ENCODE peak calls at places on chromosomes 12 and 14, in ten cellular contexts. N is choroid plexus epithelial cell; K is NCI-H2081; C is H54; M is T-cell; J is activated naive CD8-positive, alpha-beta T cell treated with anti-CD3 and anti-CD28 coated beads for 36 hours; F is CD4-positive, alpha-beta T cell; W is activated CD8-positive, alpha-beta T cell treated with anti-CD3 and anti-CD28 coated beads, Interleukin-2, amount 10 ng/mL, durations not matched to agents 7 days and 5 days; R is activated T-cell treated with anti-CD3 and anti-CD28 coated beads for 1 hour; H is fibroblast of lung. G is an unnamed sample.

GRCh38 chr12:104994301-104994700 is 8.2 kb downstream of the NOPCHAP1 start:
- DNase-seq in N (no peak), K (no peak), C (no peak), M (no peak), J (no peak), F (no peak), W (no peak), R (no peak), H (no peak), G (no peak)

GRCh38 chr14:102500190-102500661 is 9.3 kb downstream of the ANKRD9 start:
- DNase-seq in N (peak; percentile 97), K (no peak), C (no peak), M (no peak), J (no peak), F (no peak), W (peak; percentile 47), R (no peak), H (peak; percentile 60), G (no peak)

GRCh38 chr14:101603096-101603495 is 41.8 kb downstream of the DIO3 start:
- DNase-seq in N (no peak), K (no peak), C (no peak), M (no peak), J (no peak), F (no peak), W (no peak), R (no peak), H (no peak), G (no peak)

GRCh38 chr12:56099787-56100186 is 4.6 kb upstream of the PA2G4 start:
- DNase-seq in N (no peak), K (no peak), C (no peak), M (no peak), J (no peak), F (no peak), W (no peak), R (no peak), H (no peak), G (no peak)

GRCh38 chr14:72701232-72701555 is 192.7 kb downstream of the DPF3 start:
- DNase-seq in N (no peak), K (no peak), C (no peak), M (no peak), J (no peak), F (no peak), W (no peak), R (no peak), H (no peak), G (peak; percentile 70)

GRCh38 chr14:40983604-40984003 is 623.1 kb upstream of the LRFN5 start:
- DNase-seq in N (peak; percentile 13), K (peak; percentile 23), C (no peak), M (no peak), J (no peak), F (no peak), W (no peak), R (no peak), H (peak; percentile 10), G (no peak)

GRCh38 chr12:12513416-12514006 is 49.2 kb downstream of the DUSP16 start:
- DNase-seq in N (no peak), K (no peak), C (no peak), M (no peak), J (no peak), F (no peak), W (no peak), R (no peak), H (no peak), G (no peak)

GRCh38 chr12:72072613-72073212 is 134.1 kb downstream of the TPH2 start:
- DNase-seq in N (no peak), K (peak; percentile 12), C (no peak), M (no peak), J (no peak), F (no peak), W (no peak), R (no peak), H (no peak), G (peak; percentile 3)

GRCh38 chr14:65336191-65336591 is 76.3 kb upstream of the FUT8 start:
- DNase-seq in N (peak; percentile 71), K (no peak), C (no peak), M (no peak), J (peak; percentile 70), F (no peak), W (peak; percentile 76), R (no peak), H (peak; percentile 41), G (no peak)

GRCh38 chr14:65224799-65225198 is 122.5 kb upstream of the MAX start:
- DNase-seq in N (no peak), K (peak; percentile 41), C (no peak), M (no peak), J (no peak), F (no peak), W (peak; percentile 32), R (no peak), H (no peak), G (peak; percentile 84)

GRCh38 chr12:111788178-111788654 is 21.5 kb downstream of the ALDH2 start:
- DNase-seq in N (peak; percentile 47), K (peak; percentile 8), C (no peak), M (no peak), J (no peak), F (no peak), W (no peak), R (no peak), H (peak; percentile 83), G (no peak)

GRCh38 chr14:64812412-64812811 is 67.3 kb downstream of the SPTB start:
- DNase-seq in N (no peak), K (peak; percentile 77), C (no peak), M (peak; percentile 22), J (peak; percentile 32), F (peak; percentile 52), W (no peak), R (no peak), H (no peak), G (no peak)

GRCh38 chr14:95003099-95003960 is 154.0 kb downstream of the DICER1 start:
- DNase-seq in N (no peak), K (no peak), C (no peak), M (no peak), J (no peak), F (no peak), W (no peak), R (no peak), H (no peak), G (no peak)

GRCh38 chr14:34539407-34540180 is at the start of gene EAPP:
- DNase-seq in N (peak; percentile 99), K (no peak), C (peak; percentile 90), M (peak; percentile 96), J (peak; percentile 94), F (peak; percentile 95), W (peak; percentile 97), R (peak; percentile 93), H (peak; percentile 98), G (no peak)

GRCh38 chr14:67555518-67556090 is 22.5 kb downstream of the PLEKHH1 start:
- DNase-seq in N (no peak), K (no peak), C (no peak), M (no peak), J (no peak), F (no peak), W (no peak), R (no peak), H (no peak), G (no peak)

GRCh38 chr12:109770104-109770860 is 56.7 kb downstream of the FAM222A start:
- DNase-seq in N (peak; percentile 16), K (no peak), C (no peak), M (no peak), J (no peak), F (no peak), W (no peak), R (no peak), H (no peak), G (no peak)

GRCh38 chr14:22561661-22562579 is 27.1 kb downstream of the DAD1 start:
- DNase-seq in N (peak; percentile 80), K (no peak), C (no peak), M (peak; percentile 74), J (peak; percentile 77), F (peak; percentile 82), W (peak; percentile 88), R (peak; percentile 52), H (no peak), G (no peak)

GRCh38 chr12:78442454-78442801 is 422.1 kb upstream of the SYT1 start:
- DNase-seq in N (peak; percentile 76), K (no peak), C (no peak), M (no peak), J (no peak), F (no peak), W (no peak), R (no peak), H (peak; percentile 78), G (no peak)

GRCh38 chr14:34223302-34224150 is 238.5 kb downstream of the SPTSSA start:
- DNase-seq in N (no peak), K (no peak), C (no peak), M (no peak), J (no peak), F (no peak), W (no peak), R (no peak), H (no peak), G (no peak)

GRCh38 chr14:95248422-95248821 is 71.3 kb downstream of the CLMN start:
- DNase-seq in N (no peak), K (no peak), C (no peak), M (no peak), J (no peak), F (no peak), W (no peak), R (no peak), H (no peak), G (no peak)

GRCh38 chr14:90628825-90629224 is 187.4 kb downstream of the TTC7B start:
- DNase-seq in N (no peak), K (no peak), C (no peak), M (no peak), J (no peak), F (no peak), W (no peak), R (no peak), H (no peak), G (no peak)

GRCh38 chr12:130879781-130880389 is 8.0 kb downstream of the RAN start:
- DNase-seq in N (no peak), K (no peak), C (no peak), M (no peak), J (no peak), F (no peak), W (no peak), R (no peak), H (no peak), G (no peak)

GRCh38 chr12:18651525-18651924 is 86.3 kb downstream of the PLCZ1 start:
- DNase-seq in N (no peak), K (no peak), C (no peak), M (no peak), J (no peak), F (no peak), W (no peak), R (no peak), H (no peak), G (no peak)

GRCh38 chr14:93832665-93833064 is 44.4 kb upstream of the PRIMA1 start:
- DNase-seq in N (no peak), K (peak; percentile 73), C (no peak), M (no peak), J (no peak), F (no peak), W (no peak), R (no peak), H (no peak), G (peak; percentile 98)

GRCh38 chr12:19997996-19998395 is 370.3 kb upstream of the PDE3A start:
- DNase-seq in N (peak; percentile 23), K (no peak), C (no peak), M (no peak), J (no peak), F (no peak), W (no peak), R (no peak), H (no peak), G (no peak)

GRCh38 chr14:103522028-103522581 is 525 bp downstream of the CKB start:
- DNase-seq in N (no peak), K (peak; percentile 45), C (no peak), M (no peak), J (no peak), F (no peak), W (no peak), R (no peak), H (peak; percentile 26), G (peak; percentile 38)

GRCh38 chr14:90091393-90091792 is 29.6 kb downstream of the KCNK13 start:
- DNase-seq in N (peak; percentile 80), K (peak; percentile 38), C (no peak), M (no peak), J (no peak), F (no peak), W (no peak), R (no peak), H (peak; percentile 17), G (peak; percentile 92)

GRCh38 chr14:60326274-60326673 is 77.3 kb downstream of the PPM1A start:
- DNase-seq in N (no peak), K (no peak), C (no peak), M (no peak), J (no peak), F (no peak), W (no peak), R (no peak), H (no peak), G (no peak)